ENCODE peak calls at places on chromosomes 4 and X, in ten cellular contexts. Q is T-helper 2 cell; U is ecto neural progenitor cell; L is left ventricle myocardium inferior; T is activated CD8-positive, alpha-beta memory T cell treated with anti-CD3 and anti-CD28 coated beads for 4 hours; A is ovary; Z is stimulated activated CD4-positive, alpha-beta T cell treated with anti-CD3 and anti-CD28 coated beads, Interleukin-15, amount 100 ng/mL, for 1 hour; F is heart left ventricle; P is NCI-H1417; H is M059J. N is an unnamed sample.

GRCh38 chr4:7306021-7306420 is 113.7 kb downstream of the SORCS2 start:
- DNase-seq in Q (no peak), U (no peak), L (no peak), T (no peak), A (no peak), Z (no peak), F (no peak), P (no peak), H (no peak), N (no peak)

GRCh38 chrX:22944945-22945344 is 54.8 kb upstream of the DDX53 start:
- DNase-seq in Q (no peak), U (no peak), L (no peak), T (no peak), A (no peak), Z (no peak), F (no peak), P (no peak), H (no peak), N (no peak)

GRCh38 chrX:16212024-16212423 is 44.7 kb downstream of the MAGEB17 start:
- DNase-seq in Q (no peak), U (no peak), L (no peak), T (no peak), A (no peak), Z (no peak), F (no peak), P (no peak), H (peak; percentile 21), N (no peak)

GRCh38 chr4:150982557-150983233 is 32.4 kb downstream of the LRBA start:
- DNase-seq in Q (no peak), U (no peak), L (no peak), T (no peak), A (no peak), Z (no peak), F (no peak), P (no peak), H (peak; percentile 39), N (no peak)

GRCh38 chr4:77152421-77152820 is 4.6 kb upstream of the CCNG2 start:
- DNase-seq in Q (no peak), U (no peak), L (no peak), T (no peak), A (no peak), Z (no peak), F (no peak), P (no peak), H (no peak), N (no peak)

GRCh38 chrX:93673869-93674271 is at the start of gene FAM133A:
- DNase-seq in Q (no peak), U (peak; percentile 43), L (no peak), T (no peak), A (no peak), Z (no peak), F (no peak), P (peak; percentile 95), H (peak; percentile 5), N (peak; percentile 11)

GRCh38 chrX:132750312-132751042 is 208.0 kb downstream of the HS6ST2 start:
- DNase-seq in Q (no peak), U (no peak), L (no peak), T (no peak), A (no peak), Z (no peak), F (no peak), P (no peak), H (no peak), N (no peak)

GRCh38 chr4:8345946-8346814 is 76.6 kb downstream of the HTRA3 start:
- DNase-seq in Q (no peak), U (no peak), L (no peak), T (no peak), A (no peak), Z (no peak), F (no peak), P (no peak), H (no peak), N (no peak)

GRCh38 chrX:37302569-37302968 is 46.6 kb upstream of the PRRG1 start:
- DNase-seq in Q (no peak), U (no peak), L (peak; percentile 12), T (no peak), A (no peak), Z (no peak), F (peak; percentile 5), P (peak; percentile 37), H (peak; percentile 32), N (no peak)

GRCh38 chr4:151998723-151999122 is 237.9 kb upstream of the GATB start:
- DNase-seq in Q (no peak), U (no peak), L (no peak), T (no peak), A (no peak), Z (no peak), F (no peak), P (no peak), H (no peak), N (no peak)

GRCh38 chrX:38664285-38664684 is 102.9 kb downstream of the TSPAN7 start:
- DNase-seq in Q (no peak), U (no peak), L (no peak), T (no peak), A (no peak), Z (no peak), F (no peak), P (peak; percentile 82), H (peak; percentile 30), N (peak; percentile 27)

GRCh38 chrX:150200820-150201287 is 162.3 kb upstream of the MAMLD1 start:
- DNase-seq in Q (no peak), U (peak; percentile 21), L (no peak), T (peak; percentile 27), A (peak; percentile 61), Z (no peak), F (no peak), P (peak; percentile 16), H (peak; percentile 100), N (peak; percentile 89)

GRCh38 chr4:173367285-173367684 is 3.5 kb upstream of the SAP30 start:
- DNase-seq in Q (no peak), U (no peak), L (no peak), T (no peak), A (no peak), Z (no peak), F (no peak), P (peak; percentile 49), H (peak; percentile 21), N (no peak)

GRCh38 chrX:9267415-9267814 is 197.4 kb upstream of the TBL1X start:
- DNase-seq in Q (no peak), U (no peak), L (no peak), T (no peak), A (no peak), Z (no peak), F (no peak), P (no peak), H (peak; percentile 52), N (no peak)

GRCh38 chr4:124288706-124289486 is 423.6 kb downstream of the ANKRD50 start:
- DNase-seq in Q (no peak), U (no peak), L (no peak), T (no peak), A (no peak), Z (no peak), F (no peak), P (no peak), H (no peak), N (no peak)

GRCh38 chr4:24382381-24382780 is 202.0 kb downstream of the DHX15 start:
- DNase-seq in Q (no peak), U (no peak), L (no peak), T (no peak), A (no peak), Z (no peak), F (no peak), P (no peak), H (peak; percentile 82), N (peak; percentile 51)

GRCh38 chr4:144461906-144462305 is 184.1 kb upstream of the HHIP start:
- DNase-seq in Q (no peak), U (no peak), L (no peak), T (no peak), A (no peak), Z (no peak), F (no peak), P (peak; percentile 31), H (no peak), N (no peak)

GRCh38 chr4:88286897-88287296 is 2.5 kb upstream of the PPM1K start:
- DNase-seq in Q (no peak), U (no peak), L (no peak), T (no peak), A (no peak), Z (no peak), F (no peak), P (no peak), H (no peak), N (no peak)

GRCh38 chr4:2721586-2721985 is 34.5 kb downstream of the TNIP2 start:
- DNase-seq in Q (no peak), U (no peak), L (no peak), T (no peak), A (peak; percentile 6), Z (no peak), F (no peak), P (no peak), H (no peak), N (no peak)

GRCh38 chr4:141038428-141038827 is 94.8 kb downstream of the RNF150 start:
- DNase-seq in Q (no peak), U (no peak), L (no peak), T (no peak), A (no peak), Z (no peak), F (no peak), P (no peak), H (no peak), N (no peak)

GRCh38 chr4:3639613-3640586 is 107.7 kb upstream of the LRPAP1 start:
- DNase-seq in Q (no peak), U (no peak), L (no peak), T (no peak), A (no peak), Z (no peak), F (no peak), P (no peak), H (no peak), N (no peak)

GRCh38 chr4:48380583-48381167 is 39.3 kb downstream of the SLAIN2 start:
- DNase-seq in Q (no peak), U (no peak), L (no peak), T (no peak), A (no peak), Z (no peak), F (no peak), P (no peak), H (no peak), N (no peak)

GRCh38 chrX:22760513-22761057 is 239.2 kb upstream of the DDX53 start:
- DNase-seq in Q (no peak), U (no peak), L (no peak), T (no peak), A (no peak), Z (no peak), F (no peak), P (no peak), H (no peak), N (no peak)

GRCh38 chr4:133594246-133595207 is 445.4 kb downstream of the PCDH10 start:
- DNase-seq in Q (no peak), U (no peak), L (no peak), T (no peak), A (no peak), Z (no peak), F (no peak), P (peak; percentile 23), H (peak; percentile 34), N (peak; percentile 40)

GRCh38 chr4:610411-611261 is 14.7 kb upstream of the PDE6B start:
- DNase-seq in Q (no peak), U (peak; percentile 40), L (peak; percentile 3), T (no peak), A (no peak), Z (no peak), F (no peak), P (peak; percentile 35), H (peak; percentile 91), N (no peak)

GRCh38 chrX:21675931-21676330 is 17.8 kb upstream of the KLHL34 start:
- DNase-seq in Q (no peak), U (no peak), L (no peak), T (no peak), A (no peak), Z (no peak), F (no peak), P (peak; percentile 31), H (no peak), N (no peak)

GRCh38 chr4:3010998-3011397 is 47.6 kb downstream of the GRK4 start:
- DNase-seq in Q (no peak), U (no peak), L (no peak), T (no peak), A (no peak), Z (no peak), F (no peak), P (no peak), H (peak; percentile 38), N (peak; percentile 13)

GRCh38 chr4:11011249-11011648 is 326.7 kb upstream of the CLNK start:
- DNase-seq in Q (no peak), U (no peak), L (no peak), T (no peak), A (no peak), Z (no peak), F (no peak), P (peak; percentile 71), H (no peak), N (no peak)